ENCODE peak calls at places on chromosome 21, in four cellular contexts. L is NCI-H1417; T is activated CD4-positive, CD25-positive, alpha-beta regulatory T cell; E is amygdala. Z is an unnamed sample.

GRCh38 chr21:26148834-26149354 is 21.7 kb downstream of the APP start:
- DNase-seq in T (no peak), L (no peak), E (no peak), Z (peak)

GRCh38 chr21:37866027-37866426 is 50.2 kb downstream of the KCNJ6 start:
- DNase-seq in E (no peak), T (no peak), L (no peak), Z (no peak)

GRCh38 chr21:35232545-35233176 is 183.6 kb upstream of the RUNX1 start:
- DNase-seq in E (no peak), T (no peak), L (no peak), Z (peak)

GRCh38 chr21:45572783-45573451 is 30.7 kb upstream of the SLC19A1 start:
- DNase-seq in L (no peak), E (no peak), T (no peak), Z (no peak)

GRCh38 chr21:16815228-16815627 is 697.6 kb upstream of the CXADR start:
- DNase-seq in T (no peak), L (no peak), E (no peak), Z (no peak)

GRCh38 chr21:33403128-33403785 is at the start of gene IFNGR2:
- DNase-seq in E (no peak), T (peak), L (peak), Z (no peak)

GRCh38 chr21:45977396-45977795 is 4.2 kb upstream of the COL6A1 start:
- DNase-seq in E (no peak), T (no peak), L (no peak), Z (peak)

GRCh38 chr21:25938673-25939395 is 204.1 kb downstream of the GABPA start:
- DNase-seq in E (no peak), T (no peak), L (no peak), Z (no peak)

GRCh38 chr21:15627011-15627410 is 102.8 kb upstream of the USP25 start:
- DNase-seq in L (no peak), E (no peak), T (no peak), Z (no peak)

GRCh38 chr21:32844653-32845443 is 73.3 kb upstream of the PAXBP1 start:
- DNase-seq in E (no peak), T (no peak), L (peak), Z (no peak)

GRCh38 chr21:45341779-45342178 is 54.1 kb upstream of the POFUT2 start:
- DNase-seq in T (no peak), L (peak), E (no peak), Z (no peak)

GRCh38 chr21:9780441-9780937 is 740.9 kb upstream of the TPTE start:
- DNase-seq in L (no peak), T (no peak), E (no peak), Z (no peak)

GRCh38 chr21:45792682-45793383 is 149.3 kb downstream of the PCBP3 start:
- DNase-seq in L (no peak), T (no peak), E (no peak), Z (no peak)

GRCh38 chr21:31346256-31346821 is 2.3 kb upstream of the TIAM1 start:
- DNase-seq in L (no peak), E (no peak), T (no peak), Z (no peak)

GRCh38 chr21:32403201-32403701 is 9.3 kb upstream of the EVA1C start:
- DNase-seq in L (peak), E (peak), T (peak), Z (peak)

GRCh38 chr21:26389971-26390641 is 183.0 kb downstream of the CYYR1 start:
- DNase-seq in E (no peak), T (no peak), L (no peak), Z (peak)

GRCh38 chr21:34186119-34186719 is 112.8 kb downstream of the MRPS6 start:
- DNase-seq in T (no peak), E (no peak), L (no peak), Z (no peak)

GRCh38 chr21:44094832-44095231 is 12.4 kb upstream of the PWP2 start:
- DNase-seq in E (no peak), T (no peak), L (no peak), Z (no peak)

GRCh38 chr21:16551101-16551695 is 821.4 kb downstream of the USP25 start:
- DNase-seq in L (no peak), T (no peak), E (no peak), Z (no peak)

GRCh38 chr21:45419162-45419561 is 14.2 kb downstream of the COL18A1 start:
- DNase-seq in T (no peak), E (no peak), L (no peak), Z (no peak)

GRCh38 chr21:46049890-46050650 is 47.8 kb upstream of the COL6A2 start:
- DNase-seq in T (no peak), E (no peak), L (no peak), Z (no peak)

GRCh38 chr21:36388835-36389234 is 3.6 kb downstream of the CHAF1B start:
- DNase-seq in T (no peak), L (peak), E (peak), Z (peak)

GRCh38 chr21:45412909-45413581 is 8.1 kb downstream of the COL18A1 start:
- DNase-seq in T (no peak), E (no peak), L (no peak), Z (peak)

GRCh38 chr21:38804617-38805281 is 980 bp upstream of the ETS2 start:
- DNase-seq in E (no peak), T (no peak), L (peak), Z (peak)

GRCh38 chr21:38166214-38166547 is 90.6 kb upstream of the KCNJ15 start:
- DNase-seq in E (no peak), T (no peak), L (no peak), Z (no peak)

GRCh38 chr21:36236052-36236730 is 79.6 kb downstream of the DOP1B start:
- DNase-seq in T (no peak), L (no peak), E (no peak), Z (no peak)

GRCh38 chr21:44024895-44025353 is 12.8 kb downstream of the TRAPPC10 start:
- DNase-seq in E (no peak), L (no peak), T (no peak), Z (peak)

GRCh38 chr21:26379561-26379960 is 193.5 kb downstream of the CYYR1 start:
- DNase-seq in L (no peak), T (no peak), E (no peak), Z (no peak)

GRCh38 chr21:29511076-29511475 is 212.4 kb downstream of the BACH1 start:
- DNase-seq in L (no peak), E (no peak), T (no peak), Z (no peak)

GRCh38 chr21:44518684-44519083 is 21.3 kb downstream of the KRTAP10-1 start:
- DNase-seq in T (no peak), L (no peak), E (no peak), Z (no peak)

GRCh38 chr21:17610862-17611261 is 1.8 kb downstream of the BTG3 start:
- DNase-seq in E (no peak), L (peak), T (no peak), Z (peak)

GRCh38 chr21:35775778-35776515 is 284.4 kb downstream of the SETD4 start:
- DNase-seq in T (no peak), L (no peak), E (no peak), Z (no peak)

GRCh38 chr21:38351961-38352521 is 95.2 kb downstream of the KCNJ15 start:
- DNase-seq in L (peak), T (no peak), E (no peak), Z (peak)

GRCh38 chr21:43600642-43601397 is 58.5 kb downstream of the HSF2BP start:
- DNase-seq in L (peak), T (no peak), E (no peak), Z (no peak)

Z was measured in ELF-1.